ENCODE peak calls at places on chromosome 17, in ten cellular contexts. W is K562, G is AG04450, U is stomach, S is ovary, H is brain microvascular endothelial cell, O is pancreas, R is OCI-LY7, K is esophagus squamous epithelium, C is RWPE1. V is an unnamed sample.

GRCh38 chr17:66724581-66725341 is 110.2 kb upstream of the CACNG5 start:
- DNase-seq in R (no peak), W (no peak), U (peak; percentile 33), C (no peak), H (peak; percentile 33), G (no peak), S (no peak), O (no peak), K (no peak), V (peak; percentile 47)

GRCh38 chr17:81547614-81547982 is 4.6 kb downstream of the FAAP100 start:
- DNase-seq in S (no peak), O (peak; percentile 56), U (no peak), K (no peak), C (no peak), R (no peak), G (no peak), H (no peak), W (no peak), V (no peak)

GRCh38 chr17:49074851-49075540 is 57.6 kb upstream of the B4GALNT2 start:
- DNase-seq in R (no peak), O (no peak), U (no peak), S (no peak), K (no peak), H (no peak), C (no peak), G (no peak), W (no peak), V (no peak)

GRCh38 chr17:2982854-2983636 is 80.4 kb downstream of the OR1D5 start:
- DNase-seq in O (peak; percentile 58), R (no peak), U (no peak), G (peak; percentile 77), K (no peak), C (peak; percentile 55), W (peak; percentile 10), S (peak; percentile 89), H (no peak), V (no peak)

GRCh38 chr17:46028969-46029565 is 30.0 kb downstream of the STH start:
- DNase-seq in C (no peak), O (no peak), K (no peak), U (no peak), R (no peak), S (no peak), H (no peak), W (no peak), G (no peak), V (no peak)

GRCh38 chr17:32283745-32284207 is 18.1 kb downstream of the RHBDL3 start:
- DNase-seq in W (no peak), K (no peak), S (no peak), R (no peak), O (no peak), U (no peak), H (peak; percentile 24), G (no peak), C (no peak), V (peak; percentile 22)

GRCh38 chr17:6195123-6195522 is 124.9 kb downstream of the WSCD1 start:
- DNase-seq in G (no peak), H (no peak), W (no peak), K (no peak), O (no peak), S (no peak), R (no peak), U (no peak), C (no peak), V (no peak)

GRCh38 chr17:81810892-81811704 is 7.1 kb downstream of the GCGR start:
- DNase-seq in S (no peak), H (no peak), G (no peak), R (no peak), W (no peak), C (no peak), U (no peak), O (no peak), K (no peak), V (no peak)

GRCh38 chr17:8839410-8839935 is 28.0 kb downstream of the PIK3R6 start:
- DNase-seq in C (no peak), R (no peak), G (no peak), U (no peak), H (no peak), O (no peak), W (no peak), S (no peak), K (no peak), V (no peak)

GRCh38 chr17:43732961-43733360 is 25.6 kb downstream of the SOST start:
- DNase-seq in S (no peak), H (peak; percentile 80), U (no peak), W (no peak), K (no peak), G (peak; percentile 55), C (no peak), O (no peak), R (no peak), V (peak; percentile 49)

GRCh38 chr17:73929860-73930430 is 273.5 kb upstream of the RPL38 start:
- DNase-seq in G (no peak), H (no peak), K (no peak), S (no peak), U (no peak), W (no peak), C (no peak), R (no peak), O (no peak), V (no peak)

GRCh38 chr17:37547986-37548385 is 58.3 kb downstream of the DUSP14 start:
- DNase-seq in O (no peak), S (no peak), R (no peak), K (no peak), W (no peak), C (no peak), G (no peak), U (no peak), H (no peak), V (no peak)

GRCh38 chr17:58096892-58097291 is 13.7 kb downstream of the DYNLL2 start:
- DNase-seq in H (no peak), W (no peak), G (no peak), K (no peak), S (no peak), O (no peak), C (no peak), U (no peak), R (no peak), V (peak; percentile 17)
- TF ChIP-seq CTCF in H (peak; percentile 38), W (no peak), G (peak; percentile 10), K (no peak), S (no peak), O (no peak), C (no peak), U (no peak), R (peak; percentile 43), V (peak; percentile 41)

GRCh38 chr17:76866774-76867577 is 1.2 kb upstream of the MGAT5B start:
- DNase-seq in O (no peak), G (no peak), H (peak; percentile 54), S (no peak), K (no peak), W (no peak), U (no peak), R (no peak), C (peak; percentile 74), V (peak; percentile 79)
- H3K27ac ChIP-seq in O (no peak overlapping the region), G (peak overlapping the region; percentile 40), H (no peak overlapping the region), S (no peak overlapping the region), K (no peak overlapping the region), W (no peak overlapping the region), U (no peak overlapping the region), R (no peak overlapping the region), C (peak overlapping the region; percentile 73), V (peak overlapping the region; percentile 33)

DNA sequence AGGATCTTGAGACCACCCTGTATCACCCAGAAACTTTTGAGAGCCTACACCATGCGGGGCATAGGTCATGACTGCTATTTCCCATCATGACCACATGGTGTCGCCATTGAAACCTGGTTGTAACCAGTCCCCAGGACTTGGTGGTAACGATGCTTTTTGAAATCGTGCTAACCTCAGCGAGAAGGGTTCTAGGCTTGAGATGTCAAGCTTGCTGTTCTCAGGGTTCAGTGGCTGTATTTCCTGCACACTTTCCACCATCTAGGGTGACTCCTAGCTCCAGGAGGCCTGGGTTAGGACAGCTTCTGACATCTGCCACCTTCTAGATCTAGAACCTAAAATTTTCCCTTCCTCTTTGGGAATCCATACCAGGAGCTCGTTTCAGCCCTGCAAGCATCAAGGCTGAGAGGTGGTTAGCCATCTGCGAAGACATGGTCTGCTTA is 13.0 kb upstream of the SPNS3 start:
- DNase-seq in G (peak; percentile 36), U (peak; percentile 69), H (peak; percentile 63), K (no peak), S (no peak), C (peak; percentile 76), W (peak; percentile 74), R (peak; percentile 95), O (no peak), V (peak; percentile 74)
- TF ChIP-seq CTCF in G (peak; percentile 85), U (peak; percentile 68), H (peak; percentile 88), K (peak; percentile 76), S (peak; percentile 65), C (peak; percentile 86), W (peak; percentile 82), R (peak; percentile 90), O (peak; percentile 75), V (peak; percentile 74)

DNA sequence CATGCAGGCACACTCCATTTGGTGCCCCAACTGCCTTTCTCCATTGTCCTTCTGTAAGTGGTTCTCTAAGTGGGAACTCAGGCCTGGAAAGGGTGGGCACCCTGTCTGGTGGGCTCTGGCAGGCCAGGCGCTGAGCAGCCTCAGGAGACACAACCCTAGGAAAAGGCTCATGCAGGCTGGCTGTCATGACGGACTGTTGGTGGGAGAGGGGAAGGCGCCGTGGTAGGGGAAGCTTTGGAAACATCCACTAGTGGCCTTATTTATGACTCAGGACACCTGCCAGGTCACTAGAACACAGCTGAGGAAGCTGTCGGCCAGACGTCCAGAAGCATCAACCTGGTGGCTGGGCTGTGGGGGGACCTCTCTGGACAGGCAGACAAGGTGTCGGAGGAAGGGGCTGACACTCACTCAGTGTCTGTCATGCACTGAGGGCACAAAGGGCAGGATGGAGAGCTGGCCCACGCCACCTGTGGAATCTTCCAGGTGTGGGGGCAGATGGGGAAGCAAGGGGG is 216.0 kb downstream of the SEC14L1 start:
- DNase-seq in R (no peak), S (peak; percentile 41), W (no peak), H (no peak), G (no peak), K (no peak), C (no peak), O (no peak), U (peak; percentile 22), V (no peak)
- H3K27ac ChIP-seq in R (no peak overlapping the region), S (no peak overlapping the region), W (peak overlapping the region; percentile 63), H (no peak overlapping the region), G (peak overlapping the region; percentile 34), K (no peak overlapping the region), C (peak overlapping the region; percentile 90), O (no peak overlapping the region), U (no peak overlapping the region), V (no peak overlapping the region)

GRCh38 chr17:4272213-4272975 is 8.6 kb upstream of the ANKFY1 start:
- DNase-seq in G (no peak), K (no peak), U (no peak), R (no peak), W (no peak), S (no peak), H (no peak), C (no peak), O (no peak), V (no peak)
- TF ChIP-seq CTCF in G (no peak), K (no peak), U (no peak), R (no peak), W (no peak), S (no peak), H (no peak), C (no peak), O (no peak), V (no peak)

GRCh38 chr17:4532860-4533521 is 22.2 kb downstream of the MYBBP1A start:
- DNase-seq in G (no peak), C (no peak), W (no peak), H (no peak), S (no peak), K (no peak), U (no peak), R (no peak), O (no peak), V (no peak)
- H3K27ac ChIP-seq in G (no peak overlapping the region), C (no peak overlapping the region), W (no peak overlapping the region), H (no peak overlapping the region), S (no peak overlapping the region), K (peak overlapping the region; percentile 24), U (peak overlapping the region; percentile 70), R (no peak overlapping the region), O (no peak overlapping the region), V (no peak overlapping the region)

V was measured in PC-3.